ENCODE peak calls at places on chromosomes 12 and 14, in seven cellular contexts. One of them, this sample, is unnamed. For H3K4me1, the result is how much of the 10 kb centered on the place peaks cover.

GRCh38 chr12:124776126-124776513 is 87.5 kb downstream of the SCARB1 start:
- DNase-seq in right cardiac atrium: no peak
- DNase-seq in psoas muscle: no peak
- DNase-seq in CD4-positive, alpha-beta memory T cell: no peak
- DNase-seq in colonic mucosa: no peak
- DNase-seq in aorta: no peak
- DNase-seq in K562: no peak
- DNase-seq in this sample: no peak

GRCh38 chr12:52216107-52216506 is 16.9 kb upstream of the KRT7 start:
- DNase-seq in right cardiac atrium: no peak
- DNase-seq in psoas muscle: no peak
- DNase-seq in CD4-positive, alpha-beta memory T cell: no peak
- DNase-seq in colonic mucosa: no peak
- DNase-seq in aorta: peak
- DNase-seq in K562: no peak
- DNase-seq in this sample: no peak

GRCh38 chr12:41212625-41213024 is 24.5 kb downstream of the PDZRN4 start:
- DNase-seq in right cardiac atrium: no peak
- DNase-seq in psoas muscle: no peak
- DNase-seq in CD4-positive, alpha-beta memory T cell: no peak
- DNase-seq in colonic mucosa: no peak
- DNase-seq in aorta: no peak
- DNase-seq in K562: no peak
- DNase-seq in this sample: no peak

GRCh38 chr14:73764881-73765280 is 50.7 kb upstream of the PNMA1 start:
- DNase-seq in right cardiac atrium: peak
- DNase-seq in psoas muscle: peak
- DNase-seq in CD4-positive, alpha-beta memory T cell: no peak
- DNase-seq in colonic mucosa: peak
- DNase-seq in aorta: no peak
- DNase-seq in K562: no peak
- DNase-seq in this sample: peak

GRCh38 chr14:33692762-33693161 is 258.1 kb downstream of the EGLN3 start:
- DNase-seq in right cardiac atrium: no peak
- DNase-seq in psoas muscle: no peak
- DNase-seq in CD4-positive, alpha-beta memory T cell: no peak
- DNase-seq in colonic mucosa: no peak
- DNase-seq in aorta: no peak
- DNase-seq in K562: no peak
- DNase-seq in this sample: no peak

GRCh38 chr14:93048843-93049242 is 66.9 kb downstream of the ITPK1 start:
- DNase-seq in right cardiac atrium: no peak
- DNase-seq in psoas muscle: no peak
- DNase-seq in CD4-positive, alpha-beta memory T cell: no peak
- DNase-seq in colonic mucosa: no peak
- DNase-seq in aorta: no peak
- DNase-seq in K562: no peak
- DNase-seq in this sample: no peak

GRCh38 chr14:29553427-29553826 is 374.2 kb downstream of the PRKD1 start:
- DNase-seq in right cardiac atrium: peak
- DNase-seq in psoas muscle: no peak
- DNase-seq in CD4-positive, alpha-beta memory T cell: no peak
- DNase-seq in colonic mucosa: no peak
- DNase-seq in aorta: no peak
- DNase-seq in K562: no peak
- DNase-seq in this sample: peak

GRCh38 chr12:44314007-44314500 is 478.2 kb downstream of the TMEM117 start:
- DNase-seq in right cardiac atrium: no peak
- DNase-seq in psoas muscle: no peak
- DNase-seq in CD4-positive, alpha-beta memory T cell: no peak
- DNase-seq in colonic mucosa: no peak
- DNase-seq in aorta: no peak
- DNase-seq in K562: no peak
- DNase-seq in this sample: no peak

GRCh38 chr12:47950856-47951468 is 12.4 kb upstream of the TMEM106C start:
- DNase-seq in right cardiac atrium: no peak
- DNase-seq in psoas muscle: no peak
- DNase-seq in CD4-positive, alpha-beta memory T cell: no peak
- DNase-seq in colonic mucosa: no peak
- DNase-seq in aorta: no peak
- DNase-seq in K562: no peak
- DNase-seq in this sample: no peak

GRCh38 chr12:6819069-6820030 is 2.3 kb upstream of the GPR162 start:
- DNase-seq in right cardiac atrium: no peak
- DNase-seq in psoas muscle: no peak
- DNase-seq in CD4-positive, alpha-beta memory T cell: no peak
- DNase-seq in colonic mucosa: no peak
- DNase-seq in aorta: no peak
- DNase-seq in K562: no peak
- DNase-seq in this sample: peak

GRCh38 chr14:68793734-68794129 is 865 bp upstream of the ZFP36L1 start:
- DNase-seq in right cardiac atrium: no peak
- DNase-seq in psoas muscle: no peak
- DNase-seq in CD4-positive, alpha-beta memory T cell: no peak
- DNase-seq in colonic mucosa: no peak
- DNase-seq in aorta: peak
- DNase-seq in K562: peak
- DNase-seq in this sample: peak

GRCh38 chr14:104551851-104552737 is 27.5 kb upstream of the C14orf180 start:
- DNase-seq in right cardiac atrium: peak
- DNase-seq in psoas muscle: no peak
- DNase-seq in CD4-positive, alpha-beta memory T cell: no peak
- DNase-seq in colonic mucosa: no peak
- DNase-seq in aorta: peak
- DNase-seq in K562: no peak
- DNase-seq in this sample: peak

GRCh38 chr14:92453691-92454090 is 59.9 kb upstream of the RIN3 start:
- DNase-seq in right cardiac atrium: no peak
- DNase-seq in psoas muscle: no peak
- DNase-seq in CD4-positive, alpha-beta memory T cell: no peak
- DNase-seq in colonic mucosa: no peak
- DNase-seq in aorta: no peak
- DNase-seq in K562: no peak
- DNase-seq in this sample: no peak

GRCh38 chr12:94186461-94187237 is 38.3 kb downstream of the PLXNC1 start:
- DNase-seq in right cardiac atrium: peak
- DNase-seq in psoas muscle: peak
- DNase-seq in CD4-positive, alpha-beta memory T cell: no peak
- DNase-seq in colonic mucosa: no peak
- DNase-seq in aorta: peak
- DNase-seq in K562: no peak
- DNase-seq in this sample: peak

GRCh38 chr14:41449057-41449456 is 157.6 kb upstream of the LRFN5 start:
- DNase-seq in right cardiac atrium: no peak
- DNase-seq in psoas muscle: no peak
- DNase-seq in CD4-positive, alpha-beta memory T cell: no peak
- DNase-seq in colonic mucosa: no peak
- DNase-seq in aorta: no peak
- DNase-seq in K562: no peak
- DNase-seq in this sample: no peak

GRCh38 chr14:90819734-90820393 is 3.6 kb upstream of the TTC7B start:
- DNase-seq in right cardiac atrium: no peak
- DNase-seq in psoas muscle: no peak
- DNase-seq in CD4-positive, alpha-beta memory T cell: no peak
- DNase-seq in colonic mucosa: no peak
- DNase-seq in aorta: no peak
- DNase-seq in K562: no peak
- DNase-seq in this sample: no peak

GRCh38 chr14:105023144-105023543 is 2.3 kb upstream of the CDCA4 start:
- DNase-seq in right cardiac atrium: no peak
- DNase-seq in psoas muscle: no peak
- DNase-seq in CD4-positive, alpha-beta memory T cell: no peak
- DNase-seq in colonic mucosa: no peak
- DNase-seq in aorta: no peak
- DNase-seq in K562: no peak
- DNase-seq in this sample: no peak

GRCh38 chr14:26598081-26598671 is 343 bp upstream of the NOVA1 start:
- DNase-seq in right cardiac atrium: peak
- DNase-seq in psoas muscle: peak
- DNase-seq in CD4-positive, alpha-beta memory T cell: no peak
- DNase-seq in colonic mucosa: peak
- DNase-seq in aorta: peak
- DNase-seq in K562: peak
- DNase-seq in this sample: peak

GRCh38 chr14:29853272-29853671 is 74.4 kb downstream of the PRKD1 start:
- DNase-seq in right cardiac atrium: no peak
- DNase-seq in psoas muscle: no peak
- DNase-seq in CD4-positive, alpha-beta memory T cell: no peak
- DNase-seq in colonic mucosa: no peak
- DNase-seq in aorta: no peak
- DNase-seq in K562: no peak
- DNase-seq in this sample: no peak

DNA sequence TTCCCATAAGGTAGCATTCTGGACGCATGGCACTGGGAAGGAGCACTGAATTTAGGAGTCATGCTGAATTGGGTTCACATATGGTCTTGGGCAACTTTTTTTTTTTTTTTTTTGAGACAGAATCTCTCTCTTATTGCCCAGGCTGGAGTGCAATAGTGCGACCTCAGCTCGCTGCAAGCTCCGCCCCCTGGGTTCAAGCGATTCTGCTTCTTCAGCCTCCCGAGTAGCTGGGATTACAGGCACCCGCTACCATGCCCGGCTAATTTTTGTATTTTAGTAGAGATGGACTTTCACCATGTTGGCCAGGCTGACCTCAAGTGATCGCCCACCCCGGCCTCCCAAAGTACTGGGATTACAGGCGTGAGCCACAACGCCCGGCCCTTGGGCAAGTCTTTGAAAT is 13.3 kb downstream of the DIP2B start:
- DNase-seq in right cardiac atrium: no peak
- DNase-seq in psoas muscle: no peak
- DNase-seq in CD4-positive, alpha-beta memory T cell: no peak
- DNase-seq in colonic mucosa: no peak
- DNase-seq in aorta: no peak
- DNase-seq in K562: no peak
- DNase-seq in this sample: no peak
- H3K4me1 ChIP-seq in right cardiac atrium: under half
- H3K4me1 ChIP-seq in psoas muscle: under half
- H3K4me1 ChIP-seq in CD4-positive, alpha-beta memory T cell: half or more
- H3K4me1 ChIP-seq in colonic mucosa: under half
- H3K4me1 ChIP-seq in aorta: under half
- H3K4me1 ChIP-seq in K562: under half
- H3K4me1 ChIP-seq in this sample: half or more

GRCh38 chr14:61557854-61558253 is 137.5 kb upstream of the HIF1A start:
- DNase-seq in right cardiac atrium: no peak
- DNase-seq in psoas muscle: no peak
- DNase-seq in CD4-positive, alpha-beta memory T cell: no peak
- DNase-seq in colonic mucosa: no peak
- DNase-seq in aorta: no peak
- DNase-seq in K562: no peak
- DNase-seq in this sample: no peak

GRCh38 chr14:61558271-61558670 is 137.0 kb upstream of the HIF1A start:
- DNase-seq in right cardiac atrium: no peak
- DNase-seq in psoas muscle: no peak
- DNase-seq in CD4-positive, alpha-beta memory T cell: no peak
- DNase-seq in colonic mucosa: no peak
- DNase-seq in aorta: no peak
- DNase-seq in K562: no peak
- DNase-seq in this sample: no peak

GRCh38 chr14:61556455-61556854 is 138.9 kb upstream of the HIF1A start:
- DNase-seq in right cardiac atrium: no peak
- DNase-seq in psoas muscle: no peak
- DNase-seq in CD4-positive, alpha-beta memory T cell: no peak
- DNase-seq in colonic mucosa: no peak
- DNase-seq in aorta: no peak
- DNase-seq in K562: no peak
- DNase-seq in this sample: no peak

GRCh38 chr14:61555056-61555838 is 140.1 kb upstream of the HIF1A start:
- DNase-seq in right cardiac atrium: no peak
- DNase-seq in psoas muscle: no peak
- DNase-seq in CD4-positive, alpha-beta memory T cell: no peak
- DNase-seq in colonic mucosa: no peak
- DNase-seq in aorta: no peak
- DNase-seq in K562: no peak
- DNase-seq in this sample: no peak

GRCh38 chr14:61557262-61557661 is 138.1 kb upstream of the HIF1A start:
- DNase-seq in right cardiac atrium: no peak
- DNase-seq in psoas muscle: no peak
- DNase-seq in CD4-positive, alpha-beta memory T cell: no peak
- DNase-seq in colonic mucosa: no peak
- DNase-seq in aorta: no peak
- DNase-seq in K562: no peak
- DNase-seq in this sample: no peak
- H3K4me1 ChIP-seq in right cardiac atrium: under half
- H3K4me1 ChIP-seq in psoas muscle: under half
- H3K4me1 ChIP-seq in CD4-positive, alpha-beta memory T cell: under half
- H3K4me1 ChIP-seq in colonic mucosa: under half
- H3K4me1 ChIP-seq in aorta: under half
- H3K4me1 ChIP-seq in K562: under half
- H3K4me1 ChIP-seq in this sample: under half

GRCh38 chr14:69845787-69846186 is 33.4 kb upstream of the SMOC1 start:
- DNase-seq in right cardiac atrium: no peak
- DNase-seq in psoas muscle: no peak
- DNase-seq in CD4-positive, alpha-beta memory T cell: no peak
- DNase-seq in colonic mucosa: no peak
- DNase-seq in aorta: no peak
- DNase-seq in K562: no peak
- DNase-seq in this sample: no peak
- H3K4me1 ChIP-seq in right cardiac atrium: under half
- H3K4me1 ChIP-seq in psoas muscle: under half
- H3K4me1 ChIP-seq in CD4-positive, alpha-beta memory T cell: under half
- H3K4me1 ChIP-seq in colonic mucosa: under half
- H3K4me1 ChIP-seq in aorta: under half
- H3K4me1 ChIP-seq in K562: under half
- H3K4me1 ChIP-seq in this sample: under half

GRCh38 chr12:2337031-2338010 is 284.5 kb downstream of the CACNA1C start:
- DNase-seq in right cardiac atrium: no peak
- DNase-seq in psoas muscle: no peak
- DNase-seq in CD4-positive, alpha-beta memory T cell: no peak
- DNase-seq in colonic mucosa: no peak
- DNase-seq in aorta: no peak
- DNase-seq in K562: no peak
- DNase-seq in this sample: no peak

GRCh38 chr12:2335109-2335508 is 282.3 kb downstream of the CACNA1C start:
- DNase-seq in right cardiac atrium: no peak
- DNase-seq in psoas muscle: no peak
- DNase-seq in CD4-positive, alpha-beta memory T cell: no peak
- DNase-seq in colonic mucosa: no peak
- DNase-seq in aorta: no peak
- DNase-seq in K562: no peak
- DNase-seq in this sample: no peak

GRCh38 chr12:2336409-2336829 is 283.6 kb downstream of the CACNA1C start:
- DNase-seq in right cardiac atrium: no peak
- DNase-seq in psoas muscle: no peak
- DNase-seq in CD4-positive, alpha-beta memory T cell: no peak
- DNase-seq in colonic mucosa: no peak
- DNase-seq in aorta: peak
- DNase-seq in K562: no peak
- DNase-seq in this sample: no peak

GRCh38 chr12:2334291-2335088 is 281.7 kb downstream of the CACNA1C start:
- DNase-seq in right cardiac atrium: no peak
- DNase-seq in psoas muscle: no peak
- DNase-seq in CD4-positive, alpha-beta memory T cell: no peak
- DNase-seq in colonic mucosa: no peak
- DNase-seq in aorta: peak
- DNase-seq in K562: peak
- DNase-seq in this sample: no peak

DNA sequence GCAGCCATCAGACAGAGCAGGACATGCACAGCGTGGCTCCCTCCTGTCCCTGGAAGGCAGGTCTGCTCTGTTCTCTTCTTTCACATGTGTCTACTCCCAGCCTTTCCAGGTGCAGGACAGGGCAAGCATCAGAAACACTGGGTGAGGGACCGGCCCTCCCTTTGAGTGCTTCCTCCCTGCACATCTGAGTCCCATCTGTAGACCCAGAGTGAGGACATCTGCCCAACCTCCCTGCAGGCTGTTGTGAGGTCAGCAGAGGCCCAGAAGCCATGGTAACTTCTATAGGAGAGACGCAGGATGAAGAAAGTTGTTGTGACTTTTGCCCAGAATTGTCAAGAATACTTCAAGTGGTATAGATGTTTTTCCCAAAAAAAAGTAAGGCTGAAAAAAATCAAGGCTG is 282.7 kb downstream of the CACNA1C start:
- DNase-seq in right cardiac atrium: no peak
- DNase-seq in psoas muscle: no peak
- DNase-seq in CD4-positive, alpha-beta memory T cell: no peak
- DNase-seq in colonic mucosa: no peak
- DNase-seq in aorta: no peak
- DNase-seq in K562: no peak
- DNase-seq in this sample: no peak
- H3K4me1 ChIP-seq in right cardiac atrium: under half
- H3K4me1 ChIP-seq in psoas muscle: half or more
- H3K4me1 ChIP-seq in CD4-positive, alpha-beta memory T cell: under half
- H3K4me1 ChIP-seq in colonic mucosa: under half
- H3K4me1 ChIP-seq in aorta: under half
- H3K4me1 ChIP-seq in K562: under half
- H3K4me1 ChIP-seq in this sample: half or more

This sample was measured in heart left ventricle.